ENCODE peak calls at places on chromosomes 4 and X, in five cellular contexts. One of them, this sample, is unnamed.
A peak's percentile ranks its signal among the peaks of the same experiment; 100 is the strongest.

GRCh38 chr4:115275615-115276014 is 162.2 kb upstream of the NDST4 start:
- DNase-seq in left lung: peak; percentile 31
- DNase-seq in iris pigment epithelial cell: no peak
- DNase-seq in GM06990: no peak
- DNase-seq in NCI-H1105 treated with DMSO at 0.1 percent for 48 hours: no peak
- DNase-seq in this sample: no peak

GRCh38 chr4:83348074-83348473 is 13.4 kb upstream of the HPSE start:
- DNase-seq in left lung: no peak
- DNase-seq in iris pigment epithelial cell: no peak
- DNase-seq in GM06990: no peak
- DNase-seq in NCI-H1105 treated with DMSO at 0.1 percent for 48 hours: no peak
- DNase-seq in this sample: peak; percentile 61

GRCh38 chrX:45614853-45615252 is 414.2 kb upstream of the DIPK2B start:
- DNase-seq in left lung: no peak
- DNase-seq in iris pigment epithelial cell: no peak
- DNase-seq in GM06990: no peak
- DNase-seq in NCI-H1105 treated with DMSO at 0.1 percent for 48 hours: no peak
- DNase-seq in this sample: peak; percentile 10

GRCh38 chrX:13489451-13489850 is 80.0 kb upstream of the EGFL6 start:
- DNase-seq in left lung: peak; percentile 58
- DNase-seq in iris pigment epithelial cell: peak; percentile 88
- DNase-seq in GM06990: no peak
- DNase-seq in NCI-H1105 treated with DMSO at 0.1 percent for 48 hours: no peak
- DNase-seq in this sample: peak; percentile 72

GRCh38 chrX:44224760-44225159 is 118.7 kb downstream of the EFHC2 start:
- DNase-seq in left lung: no peak
- DNase-seq in iris pigment epithelial cell: no peak
- DNase-seq in GM06990: no peak
- DNase-seq in NCI-H1105 treated with DMSO at 0.1 percent for 48 hours: no peak
- DNase-seq in this sample: no peak

GRCh38 chr4:12324965-12325364 is 896.3 kb upstream of the HS3ST1 start:
- DNase-seq in left lung: no peak
- DNase-seq in iris pigment epithelial cell: no peak
- DNase-seq in GM06990: no peak
- DNase-seq in NCI-H1105 treated with DMSO at 0.1 percent for 48 hours: no peak
- DNase-seq in this sample: no peak

GRCh38 chr4:24646777-24647460 is 62.6 kb upstream of the DHX15 start:
- DNase-seq in left lung: no peak
- DNase-seq in iris pigment epithelial cell: no peak
- DNase-seq in GM06990: no peak
- DNase-seq in NCI-H1105 treated with DMSO at 0.1 percent for 48 hours: no peak
- DNase-seq in this sample: no peak

GRCh38 chrX:638482-639131 is 8.0 kb downstream of the SHOX start:
- DNase-seq in left lung: no peak
- DNase-seq in iris pigment epithelial cell: no peak
- DNase-seq in GM06990: no peak
- DNase-seq in NCI-H1105 treated with DMSO at 0.1 percent for 48 hours: no peak
- DNase-seq in this sample: no peak

GRCh38 chrX:69073241-69073640 is 92.0 kb downstream of the PJA1 start:
- DNase-seq in left lung: no peak
- DNase-seq in iris pigment epithelial cell: no peak
- DNase-seq in GM06990: no peak
- DNase-seq in NCI-H1105 treated with DMSO at 0.1 percent for 48 hours: no peak
- DNase-seq in this sample: no peak

GRCh38 chrX:96389314-96390048 is 295.2 kb upstream of the DIAPH2 start:
- DNase-seq in left lung: no peak
- DNase-seq in iris pigment epithelial cell: peak; percentile 19
- DNase-seq in GM06990: no peak
- DNase-seq in NCI-H1105 treated with DMSO at 0.1 percent for 48 hours: no peak
- DNase-seq in this sample: peak; percentile 36

GRCh38 chr4:186621959-186622553 is 66.7 kb upstream of the MTNR1A start:
- DNase-seq in left lung: no peak
- DNase-seq in iris pigment epithelial cell: peak; percentile 96
- DNase-seq in GM06990: no peak
- DNase-seq in NCI-H1105 treated with DMSO at 0.1 percent for 48 hours: no peak
- DNase-seq in this sample: no peak

GRCh38 chr4:8427761-8428287 is 12.7 kb downstream of the ACOX3 start:
- DNase-seq in left lung: no peak
- DNase-seq in iris pigment epithelial cell: peak; percentile 30
- DNase-seq in GM06990: no peak
- DNase-seq in NCI-H1105 treated with DMSO at 0.1 percent for 48 hours: peak; percentile 18
- DNase-seq in this sample: peak; percentile 39

GRCh38 chrX:1027133-1027532 is 185.3 kb downstream of the CRLF2 start:
- DNase-seq in left lung: no peak
- DNase-seq in iris pigment epithelial cell: no peak
- DNase-seq in GM06990: peak; percentile 78
- DNase-seq in NCI-H1105 treated with DMSO at 0.1 percent for 48 hours: no peak
- DNase-seq in this sample: no peak

GRCh38 chrX:149949743-149950436 is 11.6 kb upstream of the EOLA2 start:
- DNase-seq in left lung: no peak
- DNase-seq in iris pigment epithelial cell: peak; percentile 8
- DNase-seq in GM06990: no peak
- DNase-seq in NCI-H1105 treated with DMSO at 0.1 percent for 48 hours: no peak
- DNase-seq in this sample: no peak

GRCh38 chr4:3716034-3716875 is 49.9 kb upstream of the ADRA2C start:
- DNase-seq in left lung: no peak
- DNase-seq in iris pigment epithelial cell: no peak
- DNase-seq in GM06990: no peak
- DNase-seq in NCI-H1105 treated with DMSO at 0.1 percent for 48 hours: no peak
- DNase-seq in this sample: no peak

GRCh38 chr4:7331682-7332000 is 103.1 kb downstream of the PSAPL1 start:
- DNase-seq in left lung: no peak
- DNase-seq in iris pigment epithelial cell: no peak
- DNase-seq in GM06990: no peak
- DNase-seq in NCI-H1105 treated with DMSO at 0.1 percent for 48 hours: no peak
- DNase-seq in this sample: no peak

GRCh38 chrX:79530310-79531108 is 163.4 kb upstream of the ITM2A start:
- DNase-seq in left lung: no peak
- DNase-seq in iris pigment epithelial cell: no peak
- DNase-seq in GM06990: no peak
- DNase-seq in NCI-H1105 treated with DMSO at 0.1 percent for 48 hours: no peak
- DNase-seq in this sample: no peak

GRCh38 chrX:31658360-31658759 is 586.5 kb upstream of the FTHL17 start:
- DNase-seq in left lung: no peak
- DNase-seq in iris pigment epithelial cell: peak; percentile 41
- DNase-seq in GM06990: peak; percentile 8
- DNase-seq in NCI-H1105 treated with DMSO at 0.1 percent for 48 hours: peak; percentile 24
- DNase-seq in this sample: peak; percentile 29

GRCh38 chrX:129524250-129524850 is 1.1 kb upstream of the SMARCA1 start:
- DNase-seq in left lung: no peak
- DNase-seq in iris pigment epithelial cell: no peak
- DNase-seq in GM06990: no peak
- DNase-seq in NCI-H1105 treated with DMSO at 0.1 percent for 48 hours: no peak
- DNase-seq in this sample: no peak

GRCh38 chr4:163976588-163976987 is 482.1 kb downstream of the TMA16 start:
- DNase-seq in left lung: no peak
- DNase-seq in iris pigment epithelial cell: no peak
- DNase-seq in GM06990: no peak
- DNase-seq in NCI-H1105 treated with DMSO at 0.1 percent for 48 hours: no peak
- DNase-seq in this sample: no peak

GRCh38 chr4:17521595-17521994 is 6.6 kb downstream of the CLRN2 start:
- DNase-seq in left lung: no peak
- DNase-seq in iris pigment epithelial cell: no peak
- DNase-seq in GM06990: no peak
- DNase-seq in NCI-H1105 treated with DMSO at 0.1 percent for 48 hours: no peak
- DNase-seq in this sample: no peak

GRCh38 chr4:1285790-1286553 is 3.7 kb upstream of the MAEA start:
- DNase-seq in left lung: no peak
- DNase-seq in iris pigment epithelial cell: no peak
- DNase-seq in GM06990: no peak
- DNase-seq in NCI-H1105 treated with DMSO at 0.1 percent for 48 hours: no peak
- DNase-seq in this sample: no peak

GRCh38 chrX:69109706-69110635 is 55.3 kb downstream of the PJA1 start:
- DNase-seq in left lung: no peak
- DNase-seq in iris pigment epithelial cell: peak; percentile 57
- DNase-seq in GM06990: no peak
- DNase-seq in NCI-H1105 treated with DMSO at 0.1 percent for 48 hours: no peak
- DNase-seq in this sample: peak; percentile 78

GRCh38 chrX:7168366-7168765 is 20.4 kb upstream of the PUDP start:
- DNase-seq in left lung: no peak
- DNase-seq in iris pigment epithelial cell: no peak
- DNase-seq in GM06990: no peak
- DNase-seq in NCI-H1105 treated with DMSO at 0.1 percent for 48 hours: no peak
- DNase-seq in this sample: no peak

GRCh38 chr4:151934766-151935165 is 174.0 kb upstream of the GATB start:
- DNase-seq in left lung: no peak
- DNase-seq in iris pigment epithelial cell: no peak
- DNase-seq in GM06990: no peak
- DNase-seq in NCI-H1105 treated with DMSO at 0.1 percent for 48 hours: no peak
- DNase-seq in this sample: no peak

GRCh38 chrX:107747596-107748161 is 27.9 kb downstream of the TSC22D3 start:
- DNase-seq in left lung: no peak
- DNase-seq in iris pigment epithelial cell: peak; percentile 74
- DNase-seq in GM06990: no peak
- DNase-seq in NCI-H1105 treated with DMSO at 0.1 percent for 48 hours: peak; percentile 88
- DNase-seq in this sample: peak; percentile 86

GRCh38 chr4:41012308-41012707 is 202.0 kb downstream of the APBB2 start:
- DNase-seq in left lung: no peak
- DNase-seq in iris pigment epithelial cell: peak; percentile 62
- DNase-seq in GM06990: no peak
- DNase-seq in NCI-H1105 treated with DMSO at 0.1 percent for 48 hours: no peak
- DNase-seq in this sample: no peak

GRCh38 chr4:177079327-177079726 is 230.3 kb upstream of the NEIL3 start:
- DNase-seq in left lung: no peak
- DNase-seq in iris pigment epithelial cell: no peak
- DNase-seq in GM06990: no peak
- DNase-seq in NCI-H1105 treated with DMSO at 0.1 percent for 48 hours: no peak
- DNase-seq in this sample: peak; percentile 8

GRCh38 chr4:153294631-153295030 is 49.9 kb upstream of the MND1 start:
- DNase-seq in left lung: no peak
- DNase-seq in iris pigment epithelial cell: no peak
- DNase-seq in GM06990: no peak
- DNase-seq in NCI-H1105 treated with DMSO at 0.1 percent for 48 hours: no peak
- DNase-seq in this sample: peak; percentile 82

GRCh38 chr4:15188581-15189539 is 186.6 kb downstream of the CPEB2 start:
- DNase-seq in left lung: no peak
- DNase-seq in iris pigment epithelial cell: no peak
- DNase-seq in GM06990: no peak
- DNase-seq in NCI-H1105 treated with DMSO at 0.1 percent for 48 hours: no peak
- DNase-seq in this sample: no peak

GRCh38 chrX:27660878-27661277 is 70.7 kb downstream of the DCAF8L2 start:
- DNase-seq in left lung: no peak
- DNase-seq in iris pigment epithelial cell: no peak
- DNase-seq in GM06990: no peak
- DNase-seq in NCI-H1105 treated with DMSO at 0.1 percent for 48 hours: no peak
- DNase-seq in this sample: no peak

GRCh38 chr4:12211636-12212035 is 782.9 kb upstream of the HS3ST1 start:
- DNase-seq in left lung: no peak
- DNase-seq in iris pigment epithelial cell: no peak
- DNase-seq in GM06990: no peak
- DNase-seq in NCI-H1105 treated with DMSO at 0.1 percent for 48 hours: no peak
- DNase-seq in this sample: no peak

GRCh38 chr4:6761540-6762243 is 20.8 kb upstream of the KIAA0232 start:
- DNase-seq in left lung: no peak
- DNase-seq in iris pigment epithelial cell: no peak
- DNase-seq in GM06990: no peak
- DNase-seq in NCI-H1105 treated with DMSO at 0.1 percent for 48 hours: no peak
- DNase-seq in this sample: no peak

GRCh38 chrX:110853610-110854009 is 58.0 kb upstream of the CHRDL1 start:
- DNase-seq in left lung: no peak
- DNase-seq in iris pigment epithelial cell: peak; percentile 9
- DNase-seq in GM06990: no peak
- DNase-seq in NCI-H1105 treated with DMSO at 0.1 percent for 48 hours: peak; percentile 50
- DNase-seq in this sample: peak; percentile 9

GRCh38 chrX:50812995-50813842 is 775 bp downstream of the SHROOM4 start:
- DNase-seq in left lung: peak; percentile 40
- DNase-seq in iris pigment epithelial cell: peak; percentile 69
- DNase-seq in GM06990: no peak
- DNase-seq in NCI-H1105 treated with DMSO at 0.1 percent for 48 hours: peak; percentile 18
- DNase-seq in this sample: no peak

GRCh38 chrX:2690856-2691542 is at the start of gene CD99:
- DNase-seq in left lung: peak; percentile 89
- DNase-seq in iris pigment epithelial cell: peak; percentile 85
- DNase-seq in GM06990: peak; percentile 92
- DNase-seq in NCI-H1105 treated with DMSO at 0.1 percent for 48 hours: no peak
- DNase-seq in this sample: peak; percentile 46

GRCh38 chrX:50941638-50942037 is 31.1 kb downstream of the BMP15 start:
- DNase-seq in left lung: no peak
- DNase-seq in iris pigment epithelial cell: no peak
- DNase-seq in GM06990: no peak
- DNase-seq in NCI-H1105 treated with DMSO at 0.1 percent for 48 hours: no peak
- DNase-seq in this sample: no peak

GRCh38 chr4:113760852-113761681 is 471 bp downstream of the CAMK2D start:
- DNase-seq in left lung: peak; percentile 86
- DNase-seq in iris pigment epithelial cell: peak; percentile 81
- DNase-seq in GM06990: peak; percentile 76
- DNase-seq in NCI-H1105 treated with DMSO at 0.1 percent for 48 hours: peak; percentile 15
- DNase-seq in this sample: peak; percentile 46